ENCODE peak calls at places on chromosomes 3 and 15, in six cellular contexts. U, K, Q, P, T and C are unnamed samples.

GRCh38 chr3:17243616-17244015 is 358.9 kb downstream of the PLCL2 start:
- DNase-seq in U (no peak), K (no peak), Q (no peak), P (no peak), T (no peak), C (no peak)

GRCh38 chr3:182485306-182485705 is 308.0 kb upstream of the ATP11B start:
- DNase-seq in U (no peak), K (no peak), Q (no peak), P (no peak), T (no peak), C (no peak)

GRCh38 chr3:43079536-43080332 is 26.1 kb downstream of the POMGNT2 start:
- DNase-seq in U (no peak), K (no peak), Q (no peak), P (no peak), T (no peak), C (no peak)

GRCh38 chr15:43219929-43220886 is 610 bp downstream of the EPB42 start:
- DNase-seq in U (no peak), K (no peak), Q (no peak), P (no peak), T (no peak), C (no peak)

GRCh38 chr3:72482589-72483249 is 365.5 kb downstream of the SHQ1 start:
- DNase-seq in U (no peak), K (peak; percentile 68), Q (no peak), P (peak; percentile 60), T (peak; percentile 27), C (no peak)

GRCh38 chr15:40747685-40748631 is 7.1 kb downstream of the RMDN3 start:
- DNase-seq in U (no peak), K (no peak), Q (no peak), P (no peak), T (no peak), C (no peak)

GRCh38 chr15:51878446-51879386 is 49.3 kb downstream of the TMOD3 start:
- DNase-seq in U (no peak), K (no peak), Q (no peak), P (peak; percentile 61), T (no peak), C (no peak)

GRCh38 chr15:67186226-67186649 is 68.2 kb downstream of the AAGAB start:
- DNase-seq in U (no peak), K (peak; percentile 83), Q (no peak), P (peak; percentile 43), T (no peak), C (no peak)

GRCh38 chr3:184472723-184473419 is 88.7 kb upstream of the EPHB3 start:
- DNase-seq in U (no peak), K (no peak), Q (peak; percentile 68), P (no peak), T (no peak), C (no peak)

GRCh38 chr3:66401157-66401550 is 99.7 kb downstream of the LRIG1 start:
- DNase-seq in U (peak; percentile 36), K (no peak), Q (no peak), P (no peak), T (no peak), C (no peak)

GRCh38 chr3:180265551-180265950 is 228.8 kb upstream of the PEX5L start:
- DNase-seq in U (no peak), K (no peak), Q (no peak), P (peak; percentile 79), T (peak; percentile 45), C (no peak)

GRCh38 chr3:98343647-98344507 is 9.8 kb upstream of the OR5K4 start:
- DNase-seq in U (peak; percentile 17), K (no peak), Q (peak; percentile 66), P (peak; percentile 32), T (no peak), C (no peak)

GRCh38 chr15:41928637-41929620 is 35.1 kb upstream of the SPTBN5 start:
- DNase-seq in U (no peak), K (no peak), Q (no peak), P (peak; percentile 38), T (no peak), C (no peak)

GRCh38 chr3:48899298-48899697 is 616 bp upstream of the SLC25A20 start:
- DNase-seq in U (no peak), K (no peak), Q (no peak), P (no peak), T (no peak), C (no peak)

GRCh38 chr15:63915888-63916731 is 82.4 kb upstream of the HERC1 start:
- DNase-seq in U (no peak), K (no peak), Q (peak; percentile 45), P (peak; percentile 51), T (no peak), C (no peak)

GRCh38 chr3:195268608-195269309 is 2.2 kb downstream of the XXYLT1 start:
- DNase-seq in U (no peak), K (no peak), Q (no peak), P (no peak), T (no peak), C (no peak)

GRCh38 chr15:29428925-29429573 is 159.4 kb upstream of the NSMCE3 start:
- DNase-seq in U (no peak), K (no peak), Q (no peak), P (no peak), T (no peak), C (no peak)

GRCh38 chr15:78873796-78874761 is 1.4 kb downstream of the MORF4L1 start:
- DNase-seq in U (no peak), K (no peak), Q (no peak), P (peak; percentile 33), T (no peak), C (no peak)

GRCh38 chr15:48395532-48396011 is 64.3 kb downstream of the DUT start:
- DNase-seq in U (no peak), K (peak; percentile 63), Q (no peak), P (peak; percentile 99), T (no peak), C (no peak)

GRCh38 chr3:24316887-24317383 is 177.7 kb downstream of the THRB start:
- DNase-seq in U (no peak), K (no peak), Q (no peak), P (no peak), T (no peak), C (no peak)

GRCh38 chr15:66646308-66646707 is 55.7 kb upstream of the SMAD6 start:
- DNase-seq in U (no peak), K (no peak), Q (no peak), P (peak; percentile 79), T (no peak), C (no peak)

GRCh38 chr3:9142346-9142745 is 107.1 kb downstream of the SRGAP3 start:
- DNase-seq in U (no peak), K (no peak), Q (no peak), P (no peak), T (no peak), C (no peak)

GRCh38 chr3:48474619-48475018 is 28.1 kb downstream of the ATRIP start:
- DNase-seq in U (no peak), K (no peak), Q (no peak), P (no peak), T (no peak), C (no peak)

GRCh38 chr3:86990171-86990733 is 697 bp downstream of the VGLL3 start:
- DNase-seq in U (no peak), K (peak; percentile 62), Q (peak; percentile 23), P (no peak), T (no peak), C (peak; percentile 73)

GRCh38 chr3:71097557-71097956 is 486.0 kb downstream of the FOXP1 start:
- DNase-seq in U (no peak), K (no peak), Q (no peak), P (no peak), T (no peak), C (no peak)

GRCh38 chr3:50372349-50372748 is 13.0 kb upstream of the TMEM115 start:
- DNase-seq in U (no peak), K (no peak), Q (no peak), P (no peak), T (no peak), C (no peak)

GRCh38 chr3:50373146-50373864 is 14.0 kb upstream of the TMEM115 start:
- DNase-seq in U (no peak), K (no peak), Q (no peak), P (no peak), T (no peak), C (no peak)

GRCh38 chr3:50369271-50369670 is 9.9 kb upstream of the TMEM115 start:
- DNase-seq in U (no peak), K (no peak), Q (no peak), P (no peak), T (no peak), C (no peak)

GRCh38 chr3:50371133-50371670 is 11.9 kb upstream of the TMEM115 start:
- DNase-seq in U (no peak), K (no peak), Q (no peak), P (peak; percentile 38), T (no peak), C (no peak)

GRCh38 chr3:50370594-50370993 is 11.3 kb upstream of the TMEM115 start:
- DNase-seq in U (no peak), K (no peak), Q (peak; percentile 41), P (no peak), T (no peak), C (no peak)
- TF ChIP-seq CTCF in U (peak; percentile 27), K (no peak), Q (no peak), P (no peak), T (peak; percentile 21), C (peak; percentile 55)

GRCh38 chr3:127299276-127299675 is 11.4 kb upstream of the PRR20G start:
- DNase-seq in U (no peak), K (no peak), Q (no peak), P (no peak), T (no peak), C (no peak)
- TF ChIP-seq CTCF in U (no peak), K (no peak), Q (no peak), P (no peak), T (no peak), C (no peak)

GRCh38 chr3:143529018-143529478 is 319.2 kb downstream of the SLC9A9 start:
- DNase-seq in U (no peak), K (peak; percentile 42), Q (no peak), P (peak; percentile 12), T (no peak), C (no peak)
- TF ChIP-seq CTCF in U (no peak), K (no peak), Q (no peak), P (no peak), T (no peak), C (no peak)

GRCh38 chr3:10508619-10509260 is 3.4 kb upstream of the ATP2B2 start:
- DNase-seq in U (no peak), K (no peak), Q (no peak), P (no peak), T (no peak), C (no peak)

GRCh38 chr3:10505791-10506585 is 602 bp upstream of the ATP2B2 start:
- DNase-seq in U (no peak), K (no peak), Q (no peak), P (no peak), T (no peak), C (no peak)

GRCh38 chr3:10508235-10508618 is 2.8 kb upstream of the ATP2B2 start:
- DNase-seq in U (no peak), K (no peak), Q (no peak), P (no peak), T (no peak), C (no peak)

GRCh38 chr3:10506696-10507095 is 1.3 kb upstream of the ATP2B2 start:
- DNase-seq in U (no peak), K (no peak), Q (no peak), P (no peak), T (no peak), C (no peak)

DNA sequence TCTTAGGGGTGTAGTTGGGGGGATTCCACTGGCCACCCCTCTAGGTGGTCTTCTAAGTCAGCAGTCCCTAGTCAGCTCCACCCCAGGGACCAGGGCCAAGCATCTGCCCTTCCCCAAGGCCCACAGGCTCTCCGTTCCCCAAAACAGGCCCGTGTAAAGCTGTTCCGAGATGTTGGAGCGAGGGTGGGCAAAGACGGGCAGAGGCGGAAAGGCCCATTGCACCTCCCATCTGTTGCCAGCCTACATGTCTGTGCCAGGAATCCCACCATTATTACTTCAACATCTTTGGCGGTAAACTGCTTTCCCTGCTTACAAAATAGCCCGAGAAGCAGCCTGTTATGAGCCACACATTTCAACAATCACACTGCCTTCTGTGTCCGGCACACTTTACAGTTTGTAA is 1.9 kb upstream of the ATP2B2 start:
- DNase-seq in U (no peak), K (no peak), Q (no peak), P (no peak), T (no peak), C (no peak)
- TF ChIP-seq CTCF in U (no peak), K (no peak), Q (no peak), P (no peak), T (no peak), C (no peak)